ENCODE peak calls at places on chromosomes 7 and 10, in five cellular contexts. F, H, D, I and B are unnamed samples.

GRCh38 chr10:65861249-65861648 is 1064.6 kb upstream of the LRRTM3 start:
- DNase-seq in F (no peak), H (peak), D (no peak), I (no peak), B (peak)

GRCh38 chr10:6194291-6194690 is 8.4 kb upstream of the PFKFB3 start:
- DNase-seq in F (no peak), H (no peak), D (no peak), I (no peak), B (no peak)

GRCh38 chr7:133742709-133743538 is 384.2 kb upstream of the LRGUK start:
- DNase-seq in F (no peak), H (no peak), D (peak), I (no peak), B (peak)

GRCh38 chr7:84041649-84042048 is 152.9 kb downstream of the SEMA3A start:
- DNase-seq in F (no peak), H (no peak), D (no peak), I (no peak), B (no peak)

GRCh38 chr7:18420758-18421157 is 74.8 kb upstream of the HDAC9 start:
- DNase-seq in F (no peak), H (peak), D (no peak), I (peak), B (no peak)

GRCh38 chr10:103715430-103715829 is 139.9 kb downstream of the SH3PXD2A start:
- DNase-seq in F (peak), H (peak), D (peak), I (no peak), B (peak)

GRCh38 chr10:35192645-35193249 is 66.1 kb downstream of the CREM start:
- DNase-seq in F (no peak), H (no peak), D (peak), I (no peak), B (no peak)

GRCh38 chr7:153840861-153841260 is 211.3 kb upstream of the DPP6 start:
- DNase-seq in F (no peak), H (no peak), D (no peak), I (no peak), B (no peak)

GRCh38 chr7:28298870-28299484 is 113.3 kb upstream of the CREB5 start:
- DNase-seq in F (no peak), H (no peak), D (peak), I (peak), B (peak)

GRCh38 chr10:46547881-46548780 is 8.3 kb downstream of the GPRIN2 start:
- DNase-seq in F (no peak), H (peak), D (no peak), I (no peak), B (no peak)

GRCh38 chr10:26557641-26558014 is 119.5 kb downstream of the APBB1IP start:
- DNase-seq in F (peak), H (peak), D (peak), I (no peak), B (peak)

GRCh38 chr10:3976718-3977117 is 191.7 kb upstream of the KLF6 start:
- DNase-seq in F (no peak), H (no peak), D (no peak), I (no peak), B (peak)

GRCh38 chr7:23093546-23093945 is 12.0 kb upstream of the KLHL7 start:
- DNase-seq in F (no peak), H (peak), D (peak), I (no peak), B (peak)

GRCh38 chr10:123995461-123996131 is 97.8 kb downstream of the CHST15 start:
- DNase-seq in F (peak), H (peak), D (peak), I (no peak), B (peak)

GRCh38 chr7:73894851-73895441 is 34.0 kb downstream of the TMEM270 start:
- DNase-seq in F (peak), H (peak), D (peak), I (no peak), B (peak)

GRCh38 chr10:22652988-22653431 is 61.4 kb downstream of the PIP4K2A start:
- DNase-seq in F (no peak), H (no peak), D (no peak), I (no peak), B (no peak)

GRCh38 chr10:102102421-102102820 is 17.7 kb downstream of the LDB1 start:
- DNase-seq in F (no peak), H (no peak), D (no peak), I (no peak), B (no peak)

GRCh38 chr10:86603256-86603655 is 51.1 kb upstream of the OPN4 start:
- DNase-seq in F (no peak), H (no peak), D (peak), I (no peak), B (no peak)

GRCh38 chr10:101293007-101293723 is 60.8 kb upstream of the BTRC start:
- DNase-seq in F (no peak), H (no peak), D (no peak), I (no peak), B (no peak)

GRCh38 chr10:127908106-127908957 is 1.4 kb downstream of the PTPRE start:
- DNase-seq in F (peak), H (peak), D (peak), I (peak), B (peak)

GRCh38 chr10:127905623-127906261 is 1.2 kb upstream of the PTPRE start:
- DNase-seq in F (no peak), H (no peak), D (no peak), I (no peak), B (no peak)

GRCh38 chr10:127904931-127905622 is 1.8 kb upstream of the PTPRE start:
- DNase-seq in F (no peak), H (no peak), D (no peak), I (no peak), B (no peak)

GRCh38 chr10:127907411-127908105 is 655 bp downstream of the PTPRE start:
- DNase-seq in F (peak), H (peak), D (peak), I (no peak), B (peak)

DNA sequence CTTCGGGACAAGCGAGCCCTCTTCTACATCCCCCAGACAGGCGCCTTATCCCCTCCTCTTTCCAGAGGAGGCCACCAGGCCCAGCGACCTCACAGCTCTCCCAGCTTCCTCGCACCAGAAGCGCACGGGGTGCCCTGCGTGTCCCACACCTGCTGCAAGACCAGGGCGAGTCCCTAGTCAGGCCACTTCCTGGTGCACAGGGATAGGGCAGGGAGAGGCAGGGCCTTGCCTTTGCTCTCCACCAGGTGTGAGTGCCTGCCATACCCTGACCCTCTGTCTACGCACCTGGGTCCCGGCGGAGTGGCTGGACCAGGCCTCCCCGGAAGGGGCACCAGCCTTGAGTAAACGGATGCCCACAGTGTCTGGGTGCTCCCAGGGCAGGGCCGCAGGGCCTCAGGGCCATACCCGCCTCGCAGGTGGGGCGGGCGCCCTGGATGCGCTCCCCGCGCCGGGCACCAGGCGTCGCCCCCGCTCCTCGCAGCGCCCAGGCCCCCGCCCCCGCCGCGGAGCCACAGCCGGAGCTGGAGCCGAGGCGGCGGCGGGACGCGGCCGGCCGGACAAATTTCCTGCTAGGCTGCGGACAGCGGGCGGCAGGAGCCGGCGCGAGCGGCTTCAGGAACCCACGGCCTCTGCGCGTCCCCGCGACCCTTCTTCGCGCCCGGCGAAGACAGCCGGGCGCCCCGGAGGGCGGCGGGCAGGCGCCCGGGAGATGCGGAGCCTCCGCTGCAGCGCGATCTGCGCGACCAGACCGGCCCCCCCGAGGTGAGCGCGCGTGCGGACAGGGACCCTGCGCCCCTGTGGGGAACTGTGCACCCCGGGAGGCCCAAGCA is at the start of gene PTPRE:
- DNase-seq in F (no peak), H (no peak), D (peak), I (no peak), B (peak)
- TF ChIP-seq CTCF in F (peak), H (peak), D (peak), I (peak), B (peak)

GRCh38 chr10:70191161-70191770 is 21.0 kb upstream of the SAR1A start:
- DNase-seq in F (no peak), H (peak), D (peak), I (no peak), B (peak)
- H3K4me3 ChIP-seq in F (no peak), H (no peak), D (no peak), I (no peak), B (peak)

DNA sequence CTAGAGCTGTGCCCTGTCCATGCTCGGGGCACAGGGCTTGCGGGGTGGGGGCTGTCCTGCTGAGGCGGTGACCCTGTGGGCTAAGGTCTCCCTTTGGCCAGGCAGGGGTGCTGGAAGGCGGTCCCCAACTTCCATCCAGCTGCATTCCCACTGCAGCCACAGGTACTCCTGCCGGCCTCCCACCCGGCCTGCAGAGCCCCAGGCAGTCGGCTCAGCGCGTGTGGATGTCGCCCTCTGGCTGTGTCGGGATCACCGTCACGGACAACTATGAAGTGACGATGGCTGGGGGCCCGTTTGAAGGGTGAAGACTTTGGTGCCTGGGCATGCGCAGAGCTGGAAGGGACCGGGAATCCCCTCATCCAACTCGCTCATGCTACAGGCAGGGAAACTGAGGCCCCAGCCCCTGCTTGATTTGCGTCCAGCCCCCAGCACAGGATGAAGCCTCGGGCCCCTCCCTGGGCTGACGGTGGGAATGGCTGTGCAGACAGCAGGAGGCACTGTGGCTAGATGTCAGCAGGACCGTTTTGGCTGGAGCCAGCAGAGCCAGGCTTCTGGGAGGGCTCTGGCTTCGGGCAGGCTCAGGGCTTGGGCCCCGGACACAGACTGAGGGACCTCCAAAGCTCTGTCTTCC is 2.3 kb upstream of the TMEM184A start:
- DNase-seq in F (no peak), H (no peak), D (peak), I (no peak), B (no peak)
- TF ChIP-seq CTCF in F (no peak), H (peak), D (no peak), I (peak), B (peak)

DNA sequence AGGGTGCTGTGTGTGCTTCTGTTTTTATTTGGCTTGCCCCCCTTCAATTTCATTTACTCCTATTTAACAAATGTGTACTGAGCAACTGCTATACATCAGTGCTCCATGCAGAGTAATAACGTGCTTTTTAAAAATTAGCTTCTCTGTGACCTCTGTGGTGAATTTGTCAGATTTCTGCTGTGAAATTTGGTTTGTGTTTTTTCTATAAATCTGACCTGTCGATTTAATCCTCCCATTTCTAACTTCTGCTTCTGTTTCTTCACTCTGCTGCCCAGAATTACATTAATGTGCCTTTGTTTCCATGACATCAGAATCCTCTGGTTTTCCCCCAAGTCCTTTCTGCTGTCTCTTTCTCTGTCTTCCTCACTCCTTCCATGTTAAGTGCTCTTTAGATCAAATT is 123.8 kb upstream of the CACNA2D1 start:
- DNase-seq in F (no peak), H (no peak), D (no peak), I (no peak), B (no peak)
- H3K4me3 ChIP-seq in F (no peak), H (no peak), D (no peak), I (no peak), B (no peak)

DNA sequence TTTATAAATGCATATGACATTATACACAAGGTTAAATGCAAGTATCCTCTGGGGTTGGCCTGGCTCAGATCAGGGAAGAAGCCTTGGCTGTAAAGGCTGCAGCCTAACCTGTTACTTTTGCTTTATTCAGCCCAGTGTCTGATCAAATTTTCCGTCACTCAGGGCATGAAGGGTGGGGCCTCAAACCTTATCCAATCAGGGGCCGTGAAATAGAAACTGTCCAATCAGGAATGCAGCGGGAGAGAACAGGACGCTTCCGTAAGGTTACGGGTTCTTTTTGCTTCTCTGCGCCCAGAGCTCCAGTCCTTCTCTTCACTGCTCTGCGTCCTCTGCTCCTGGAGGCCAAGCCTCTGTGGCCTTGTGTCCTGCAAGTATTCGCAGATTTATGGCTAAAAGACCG is at the start of gene ZNF716:
- DNase-seq in F (no peak), H (no peak), D (no peak), I (no peak), B (no peak)
- TF ChIP-seq CTCF in F (no peak), H (no peak), D (no peak), I (no peak), B (no peak)

GRCh38 chr7:90347759-90348158 is 1.2 kb downstream of the GTPBP10 start:
- DNase-seq in F (no peak), H (no peak), D (no peak), I (no peak), B (no peak)
- H3K4me3 ChIP-seq in F (no peak), H (peak), D (peak), I (peak), B (no peak)

GRCh38 chr7:150377116-150377979 is 1.8 kb upstream of the ZNF775 start:
- DNase-seq in F (no peak), H (no peak), D (no peak), I (no peak), B (no peak)

GRCh38 chr7:150379590-150380379 is 655 bp downstream of the ZNF775 start:
- DNase-seq in F (no peak), H (no peak), D (no peak), I (no peak), B (peak)

GRCh38 chr7:150376560-150376959 is 2.6 kb upstream of the ZNF775 start:
- DNase-seq in F (no peak), H (no peak), D (no peak), I (no peak), B (no peak)

GRCh38 chr7:150378853-150379589 is at the start of gene ZNF775:
- DNase-seq in F (peak), H (peak), D (peak), I (no peak), B (peak)

GRCh38 chr7:150378115-150378852 is 846 bp upstream of the ZNF775 start:
- DNase-seq in F (no peak), H (peak), D (peak), I (peak), B (peak)
- TF ChIP-seq CTCF in F (peak), H (no peak), D (peak), I (peak), B (peak)

GRCh38 chr10:132334883-132335188 is 2.8 kb downstream of the LRRC27 start:
- DNase-seq in F (no peak), H (no peak), D (no peak), I (no peak), B (no peak)

GRCh38 chr10:132338876-132339275 is 6.9 kb downstream of the LRRC27 start:
- DNase-seq in F (no peak), H (no peak), D (no peak), I (no peak), B (no peak)

GRCh38 chr10:132336064-132336746 is 4.2 kb downstream of the LRRC27 start:
- DNase-seq in F (no peak), H (no peak), D (peak), I (no peak), B (peak)

GRCh38 chr10:132335189-132336063 is 3.4 kb downstream of the LRRC27 start:
- DNase-seq in F (no peak), H (no peak), D (no peak), I (no peak), B (no peak)

DNA sequence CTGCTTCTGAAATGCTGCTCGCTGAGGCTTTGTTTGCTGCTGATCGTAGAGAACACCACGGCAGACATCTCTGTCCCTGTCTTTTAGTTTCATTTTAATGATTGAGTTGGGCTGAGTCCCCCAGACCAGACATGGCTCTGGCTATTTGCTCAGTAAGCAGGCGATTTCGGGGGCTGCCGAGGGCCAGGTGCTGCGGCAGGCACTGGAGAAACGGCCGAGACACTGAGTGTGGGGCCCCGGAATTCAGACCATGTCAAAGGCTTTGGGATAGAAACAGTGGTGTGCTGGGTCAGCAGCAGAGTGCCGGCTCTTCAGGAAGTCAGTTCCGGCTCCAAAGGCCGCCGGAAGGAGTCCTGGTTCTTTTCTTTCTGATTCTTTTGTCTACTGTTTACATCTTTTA is 5.0 kb downstream of the LRRC27 start:
- DNase-seq in F (no peak), H (peak), D (no peak), I (no peak), B (peak)
- H3K4me3 ChIP-seq in F (no peak), H (peak), D (no peak), I (no peak), B (peak)